ENCODE peak calls at places on chromosomes 13 and 19, in nine cellular contexts. T, J, H, O, R, P, N, Z and I are unnamed samples.

GRCh38 chr13:37383856-37384255 is 214.7 kb downstream of the POSTN start:
- DNase-seq in O (no peak), R (no peak), J (no peak), Z (no peak), P (no peak), T (no peak), N (no peak), H (no peak), I (no peak)

GRCh38 chr13:30847697-30848307 is 58.3 kb upstream of the MEDAG start:
- DNase-seq in J (no peak), N (no peak), P (peak; percentile 96), H (no peak), R (no peak), Z (peak; percentile 40), O (no peak), T (peak; percentile 99), I (no peak)

GRCh38 chr13:95698047-95698749 is 21.3 kb downstream of the DNAJC3 start:
- DNase-seq in T (no peak), H (no peak), J (no peak), Z (no peak), N (no peak), P (peak; percentile 44), R (no peak), O (no peak), I (no peak)

GRCh38 chr19:58346961-58347929 is 6.0 kb downstream of the A1BG start:
- DNase-seq in H (peak; percentile 67), T (no peak), R (peak; percentile 21), Z (no peak), O (peak; percentile 29), N (no peak), P (peak; percentile 77), J (peak; percentile 44), I (peak; percentile 49)

GRCh38 chr13:111846396-111847174 is 220.4 kb upstream of the SOX1 start:
- DNase-seq in Z (no peak), R (no peak), J (peak; percentile 80), N (no peak), T (no peak), O (no peak), P (no peak), H (no peak), I (no peak)

GRCh38 chr13:106373304-106373988 is 162.0 kb downstream of the EFNB2 start:
- DNase-seq in R (no peak), H (no peak), T (no peak), Z (no peak), O (no peak), J (peak; percentile 54), P (no peak), N (no peak), I (no peak)

GRCh38 chr19:35729021-35729420 is 11.2 kb downstream of the KMT2B start:
- DNase-seq in H (no peak), J (no peak), R (no peak), T (no peak), P (no peak), Z (no peak), O (no peak), N (no peak), I (no peak)

GRCh38 chr19:17902701-17903100 is 30.1 kb upstream of the CCDC124 start:
- DNase-seq in Z (no peak), P (peak; percentile 95), H (no peak), N (no peak), T (peak; percentile 45), O (no peak), R (no peak), J (no peak), I (no peak)

GRCh38 chr19:1417145-1417544 is 9.8 kb downstream of the DAZAP1 start:
- DNase-seq in P (peak; percentile 66), O (no peak), N (no peak), T (no peak), R (no peak), H (peak; percentile 17), Z (no peak), J (no peak), I (no peak)